ENCODE peak calls at places on chromosomes 16 and 17, in eight cellular contexts. P is tibial artery, D is cardiac muscle cell, W is neural progenitor cell, U is tibial nerve, Q is psoas muscle, I is GM23248, Z is mucosa of descending colon. G is an unnamed sample.

GRCh38 chr17:5042152-5043022 is 7.2 kb upstream of the SLC52A1 start:
- DNase-seq in P (no peak), D (no peak), W (no peak), U (no peak), Q (no peak), I (no peak), Z (peak; percentile 48), G (no peak)

GRCh38 chr16:10878644-10879498 is 1.9 kb downstream of the CIITA start:
- DNase-seq in P (peak; percentile 76), D (peak; percentile 32), W (peak; percentile 24), U (peak; percentile 36), Q (peak; percentile 63), I (peak; percentile 69), Z (peak; percentile 50), G (peak; percentile 69)

GRCh38 chr16:77589071-77589755 is 133.1 kb upstream of the NUDT7 start:
- DNase-seq in P (no peak), D (no peak), W (no peak), U (no peak), Q (no peak), I (no peak), Z (no peak), G (no peak)

GRCh38 chr16:3857189-3858013 is 23.1 kb downstream of the CREBBP start:
- DNase-seq in P (peak; percentile 70), D (peak; percentile 89), W (no peak), U (peak; percentile 74), Q (no peak), I (peak; percentile 79), Z (peak; percentile 27), G (no peak)

GRCh38 chr17:72515291-72516065 is 394.7 kb downstream of the SOX9 start:
- DNase-seq in P (no peak), D (peak; percentile 81), W (peak; percentile 36), U (no peak), Q (no peak), I (peak; percentile 42), Z (peak; percentile 19), G (peak; percentile 79)

GRCh38 chr17:69763503-69763902 is 311.5 kb upstream of the KCNJ16 start:
- DNase-seq in P (no peak), D (peak; percentile 29), W (no peak), U (no peak), Q (no peak), I (peak; percentile 48), Z (no peak), G (no peak)

GRCh38 chr17:50210249-50211225 is 9.1 kb upstream of the COL1A1 start:
- DNase-seq in P (peak; percentile 87), D (peak; percentile 99), W (peak; percentile 48), U (no peak), Q (peak; percentile 76), I (peak; percentile 97), Z (peak; percentile 48), G (no peak)

GRCh38 chr16:11240636-11241473 is 15.1 kb downstream of the SOCS1 start:
- DNase-seq in P (no peak), D (no peak), W (no peak), U (no peak), Q (peak; percentile 56), I (no peak), Z (no peak), G (no peak)

GRCh38 chr16:69485361-69485760 is 60.9 kb downstream of the CYB5B start:
- DNase-seq in P (no peak), D (no peak), W (no peak), U (no peak), Q (no peak), I (no peak), Z (no peak), G (no peak)

GRCh38 chr17:67482784-67483183 is 105.7 kb downstream of the PITPNC1 start:
- DNase-seq in P (no peak), D (no peak), W (no peak), U (no peak), Q (no peak), I (no peak), Z (no peak), G (no peak)

GRCh38 chr17:49018116-49018612 is 21.0 kb downstream of the IGF2BP1 start:
- DNase-seq in P (no peak), D (no peak), W (no peak), U (no peak), Q (no peak), I (no peak), Z (no peak), G (no peak)

GRCh38 chr17:49280061-49280460 is 49.5 kb upstream of the PHOSPHO1 start:
- DNase-seq in P (peak; percentile 43), D (no peak), W (no peak), U (no peak), Q (no peak), I (no peak), Z (no peak), G (no peak)

GRCh38 chr17:59746849-59747445 is 39.5 kb downstream of the VMP1 start:
- DNase-seq in P (no peak), D (peak; percentile 81), W (peak; percentile 24), U (no peak), Q (no peak), I (peak; percentile 78), Z (no peak), G (no peak)

GRCh38 chr16:73033271-73033998 is 14.5 kb downstream of the ZFHX3 start:
- DNase-seq in P (no peak), D (no peak), W (peak; percentile 91), U (no peak), Q (no peak), I (no peak), Z (no peak), G (peak; percentile 63)

GRCh38 chr17:61574542-61575351 is 16.3 kb downstream of the NACA2 start:
- DNase-seq in P (no peak), D (peak; percentile 54), W (peak; percentile 66), U (no peak), Q (no peak), I (peak; percentile 66), Z (peak; percentile 50), G (peak; percentile 23)

GRCh38 chr16:2331932-2332267 is 8.6 kb downstream of the ABCA3 start:
- DNase-seq in P (no peak), D (no peak), W (no peak), U (no peak), Q (no peak), I (no peak), Z (no peak), G (peak; percentile 74)

GRCh38 chr16:30649725-30650368 is 913 bp upstream of the PRR14 start:
- DNase-seq in P (no peak), D (no peak), W (no peak), U (peak; percentile 20), Q (no peak), I (no peak), Z (no peak), G (no peak)

GRCh38 chr17:7292729-7293128 is 1.7 kb downstream of the YBX2 start:
- DNase-seq in P (no peak), D (peak; percentile 48), W (no peak), U (no peak), Q (no peak), I (no peak), Z (no peak), G (peak; percentile 28)

GRCh38 chr16:1188781-1189189 is 35.9 kb downstream of the CACNA1H start:
- DNase-seq in P (no peak), D (peak; percentile 49), W (peak; percentile 90), U (peak; percentile 13), Q (no peak), I (peak; percentile 66), Z (peak; percentile 58), G (peak; percentile 56)

DNA sequence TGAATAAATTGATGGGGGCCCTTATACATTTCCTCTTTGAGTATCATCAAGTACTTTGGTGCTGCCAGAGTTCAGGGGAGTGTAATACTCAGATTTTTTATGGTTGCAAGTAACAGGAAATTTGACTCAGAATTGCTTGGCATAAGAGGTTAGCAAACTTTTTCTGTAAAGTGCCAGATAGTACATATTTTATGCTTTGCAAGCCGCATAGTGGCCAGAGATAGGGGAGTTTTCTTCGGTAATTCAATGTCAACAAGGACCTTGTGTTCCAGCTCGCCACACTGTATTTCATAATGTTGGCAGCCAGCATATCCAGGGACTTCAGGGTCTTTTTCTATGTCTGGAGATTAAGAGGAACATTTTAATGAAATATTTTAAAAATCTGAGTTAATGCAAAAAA is 51.0 kb upstream of the MARCHF10 start:
- DNase-seq in P (no peak), D (peak; percentile 90), W (no peak), U (no peak), Q (no peak), I (peak; percentile 77), Z (no peak), G (no peak)
- H3K4me1 ChIP-seq in P (no peaks in the 10 kb centered on the region), D (peaks cover 42% of the 10 kb centered on the region), W (no peaks in the 10 kb centered on the region), U (no peaks in the 10 kb centered on the region), Q (no peaks in the 10 kb centered on the region), I (peaks cover 12% of the 10 kb centered on the region), Z (no peaks in the 10 kb centered on the region), G (no peaks in the 10 kb centered on the region)

DNA sequence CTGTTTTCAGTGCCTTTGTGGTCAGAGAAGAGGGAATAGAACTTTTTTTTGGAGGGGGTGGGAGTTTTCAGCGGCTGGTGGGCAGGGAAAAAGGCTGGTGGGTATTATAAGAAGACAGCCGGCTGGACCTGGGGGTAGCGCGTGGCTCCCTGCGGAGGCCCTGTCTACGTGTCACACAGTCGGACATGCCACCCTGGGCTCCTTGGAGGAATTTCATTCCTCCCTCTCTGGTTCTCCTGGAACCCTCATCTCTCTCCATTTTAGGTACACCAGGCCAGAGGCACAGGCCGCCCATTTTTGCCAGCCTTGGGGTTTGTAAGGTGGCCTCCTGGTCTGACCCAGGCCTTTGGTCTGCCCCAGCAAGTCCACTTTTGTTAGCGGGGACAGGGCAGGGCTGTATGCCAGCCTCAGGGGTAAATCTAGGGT is 908 bp downstream of the FKBP10 start:
- DNase-seq in P (no peak), D (no peak), W (no peak), U (no peak), Q (no peak), I (peak; percentile 63), Z (no peak), G (no peak)
- H3K4me1 ChIP-seq in P (peaks cover 34% of the 10 kb centered on the region), D (peaks cover 18% of the 10 kb centered on the region), W (peaks cover 24% of the 10 kb centered on the region), U (peaks cover 18% of the 10 kb centered on the region), Q (no peaks in the 10 kb centered on the region), I (peaks cover 28% of the 10 kb centered on the region), Z (peaks cover 22% of the 10 kb centered on the region), G (peaks cover 18% of the 10 kb centered on the region)

GRCh38 chr17:45305532-45306087 is 11.2 kb downstream of the MAP3K14 start:
- DNase-seq in P (no peak), D (peak; percentile 65), W (no peak), U (no peak), Q (no peak), I (peak; percentile 88), Z (no peak), G (no peak)
- H3K4me1 ChIP-seq in P (peaks cover 39% of the 10 kb centered on the region), D (no peaks in the 10 kb centered on the region), W (no peaks in the 10 kb centered on the region), U (peaks cover 61% of the 10 kb centered on the region), Q (peaks cover 86% of the 10 kb centered on the region), I (peaks cover 68% of the 10 kb centered on the region), Z (peaks cover 52% of the 10 kb centered on the region), G (peaks cover 24% of the 10 kb centered on the region)

GRCh38 chr16:17275989-17276530 is 194.7 kb downstream of the XYLT1 start:
- DNase-seq in P (no peak), D (no peak), W (no peak), U (no peak), Q (no peak), I (no peak), Z (no peak), G (no peak)
- H3K4me1 ChIP-seq in P (peaks cover 9% of the 10 kb centered on the region), D (peaks cover 7% of the 10 kb centered on the region), W (peaks cover 17% of the 10 kb centered on the region), U (peaks cover 4% of the 10 kb centered on the region), Q (peaks cover 2% of the 10 kb centered on the region), I (peaks cover 27% of the 10 kb centered on the region), Z (peaks cover 46% of the 10 kb centered on the region), G (peaks cover 11% of the 10 kb centered on the region)

GRCh38 chr17:42180411-42180921 is 476 bp downstream of the KCNH4 start:
- DNase-seq in P (no peak), D (no peak), W (peak; percentile 47), U (no peak), Q (no peak), I (no peak), Z (no peak), G (no peak)
- H3K4me1 ChIP-seq in P (peaks cover 28% of the 10 kb centered on the region), D (peaks cover 13% of the 10 kb centered on the region), W (peaks cover 22% of the 10 kb centered on the region), U (peaks cover 30% of the 10 kb centered on the region), Q (peaks cover 18% of the 10 kb centered on the region), I (peaks cover 11% of the 10 kb centered on the region), Z (peaks cover 32% of the 10 kb centered on the region), G (peaks cover 18% of the 10 kb centered on the region)

G was measured in thyroid gland.